ENCODE peak calls at places on chromosome 5, in five cellular contexts. M, Q, F, Z and S are unnamed samples.

GRCh38 chr5:31133488-31133887 is 60.0 kb upstream of the CDH6 start:
- DNase-seq in Q (no peak), M (no peak), Z (no peak), F (no peak), S (no peak)

GRCh38 chr5:113807384-113808053 is 294.0 kb downstream of the YTHDC2 start:
- DNase-seq in F (no peak), Q (no peak), M (peak; percentile 45), Z (peak; percentile 40), S (no peak)

GRCh38 chr5:129361441-129362025 is 98.6 kb upstream of the ADAMTS19 start:
- DNase-seq in Q (no peak), F (no peak), Z (no peak), M (no peak), S (no peak)

GRCh38 chr5:132464155-132464939 is 26.2 kb downstream of the IRF1 start:
- DNase-seq in Z (no peak), Q (peak; percentile 50), F (no peak), M (peak; percentile 13), S (no peak)

GRCh38 chr5:32002755-32003154 is 171.4 kb downstream of the GOLPH3 start:
- DNase-seq in F (no peak), M (no peak), Q (no peak), Z (no peak), S (no peak)

GRCh38 chr5:115685966-115686691 is 60.3 kb upstream of the TMED7 start:
- DNase-seq in Q (no peak), Z (peak; percentile 12), M (no peak), F (peak; percentile 29), S (no peak)

GRCh38 chr5:97554992-97555981 is 372.2 kb upstream of the RIOK2 start:
- DNase-seq in Q (no peak), M (no peak), Z (no peak), F (no peak), S (no peak)

GRCh38 chr5:42992035-42992570 is 48.0 kb downstream of the ANXA2R start:
- DNase-seq in F (peak; percentile 71), Z (peak; percentile 31), M (peak; percentile 61), Q (peak; percentile 85), S (peak; percentile 64)

GRCh38 chr5:151596839-151597539 is 5.9 kb upstream of the FAT2 start:
- DNase-seq in Z (no peak), Q (no peak), F (no peak), M (no peak), S (no peak)

GRCh38 chr5:178115136-178115834 is 2.0 kb downstream of the N4BP3 start:
- DNase-seq in Q (no peak), M (no peak), Z (no peak), F (no peak), S (no peak)

GRCh38 chr5:80644900-80645299 is 9.6 kb upstream of the MSH3 start:
- DNase-seq in M (no peak), Q (no peak), F (no peak), Z (no peak), S (no peak)

GRCh38 chr5:98307811-98308210 is 465.7 kb upstream of the RGMB start:
- DNase-seq in Z (no peak), M (no peak), F (no peak), Q (no peak), S (no peak)

GRCh38 chr5:140432916-140433315 is 31.3 kb downstream of the ANKHD1 start:
- DNase-seq in Z (no peak), M (no peak), F (no peak), Q (no peak), S (peak; percentile 4)

GRCh38 chr5:104573979-104574709 is 1011.6 kb upstream of the NUDT12 start:
- DNase-seq in M (no peak), F (no peak), Z (no peak), Q (no peak), S (no peak)

GRCh38 chr5:61029456-61030162 is 84.6 kb downstream of the NDUFAF2 start:
- DNase-seq in Z (no peak), Q (no peak), M (no peak), F (no peak), S (no peak)

GRCh38 chr5:35890021-35890740 is 33.5 kb downstream of the IL7R start:
- DNase-seq in F (no peak), Q (no peak), M (no peak), Z (no peak), S (no peak)

GRCh38 chr5:94928891-94929290 is 310.4 kb downstream of the SLF1 start:
- DNase-seq in M (no peak), F (no peak), Z (no peak), Q (no peak), S (no peak)

GRCh38 chr5:140011297-140011802 is 31.7 kb downstream of the NRG2 start:
- DNase-seq in Z (no peak), Q (no peak), M (no peak), F (no peak), S (peak; percentile 86)

GRCh38 chr5:107669543-107670027 is 1.2 kb downstream of the EFNA5 start:
- DNase-seq in Z (no peak), F (no peak), M (no peak), Q (no peak), S (no peak)

GRCh38 chr5:17218353-17219005 is 1.0 kb downstream of the BASP1 start:
- DNase-seq in Q (no peak), Z (no peak), M (peak; percentile 21), F (no peak), S (no peak)

GRCh38 chr5:146726020-146726419 is 152.5 kb downstream of the PPP2R2B start:
- DNase-seq in F (no peak), Q (no peak), M (no peak), Z (no peak), S (no peak)

GRCh38 chr5:939368-939767 is 46.7 kb downstream of the TRIP13 start:
- DNase-seq in M (no peak), Q (no peak), Z (no peak), F (no peak), S (no peak)

GRCh38 chr5:150505041-150505511 is 2.9 kb upstream of the NDST1 start:
- DNase-seq in Z (no peak), Q (no peak), M (no peak), F (no peak), S (no peak)

GRCh38 chr5:95843733-95844223 is 21.3 kb upstream of the GLRX start:
- DNase-seq in Q (no peak), Z (no peak), M (no peak), F (no peak), S (peak; percentile 74)

GRCh38 chr5:87579678-87580077 is 166.9 kb upstream of the CCNH start:
- DNase-seq in F (no peak), M (no peak), Q (no peak), Z (no peak), S (no peak)

GRCh38 chr5:103667068-103667467 is 104.5 kb upstream of the NUDT12 start:
- DNase-seq in Z (no peak), Q (no peak), F (no peak), M (no peak), S (no peak)

GRCh38 chr5:3854069-3854741 is 258.6 kb downstream of the IRX1 start:
- DNase-seq in F (no peak), M (no peak), Q (no peak), Z (no peak), S (no peak)

GRCh38 chr5:154970759-154971158 is 29.9 kb downstream of the MRPL22 start:
- DNase-seq in Z (no peak), F (no peak), M (no peak), Q (no peak), S (no peak)